ENCODE peak calls at places on chromosomes 2 and 18, in seven cellular contexts. B is spleen, M is tibial nerve, R is prostate gland, L is stomach, Q is gastrocnemius medialis, Y is adrenal gland. X is an unnamed sample.

GRCh38 chr18:63451774-63452173 is 25.0 kb upstream of the SERPINB5 start:
- DNase-seq in B (no peak), L (no peak), Q (no peak), M (no peak), Y (no peak), R (peak; percentile 53), X (no peak)

GRCh38 chr2:213991454-213992108 is 419.3 kb upstream of the VWC2L start:
- DNase-seq in B (no peak), R (no peak), Y (no peak), Q (no peak), L (no peak), M (no peak), X (no peak)

GRCh38 chr2:179265082-179265575 is 497 bp upstream of the SESTD1 start:
- DNase-seq in Q (no peak), M (no peak), Y (peak; percentile 16), R (no peak), L (no peak), B (no peak), X (no peak)

GRCh38 chr18:39841133-39842041 is 2113.6 kb upstream of the PIK3C3 start:
- DNase-seq in Y (peak; percentile 13), Q (no peak), B (peak; percentile 76), L (peak; percentile 27), R (peak; percentile 39), M (peak; percentile 5), X (peak; percentile 61)

GRCh38 chr18:3150688-3151087 is 69.1 kb downstream of the MYOM1 start:
- DNase-seq in M (no peak), Y (no peak), B (no peak), L (no peak), R (no peak), Q (no peak), X (no peak)

GRCh38 chr2:102033028-102033749 is 41.4 kb downstream of the IL1R2 start:
- DNase-seq in Y (peak; percentile 60), R (peak; percentile 87), L (peak; percentile 81), B (peak; percentile 79), Q (no peak), M (peak; percentile 60), X (peak; percentile 91)

GRCh38 chr2:157190151-157190550 is 67.4 kb upstream of the GALNT5 start:
- DNase-seq in M (no peak), B (no peak), L (no peak), R (no peak), Y (no peak), Q (no peak), X (no peak)

GRCh38 chr18:35939166-35939565 is 33.3 kb upstream of the RMP24 start:
- DNase-seq in M (no peak), Y (no peak), L (no peak), B (no peak), Q (no peak), R (no peak), X (no peak)

GRCh38 chr2:29317077-29317517 is 201.9 kb downstream of the CLIP4 start:
- DNase-seq in B (no peak), R (no peak), L (no peak), Y (peak; percentile 24), M (peak; percentile 23), Q (no peak), X (no peak)

GRCh38 chr2:63057249-63058148 is 6.9 kb downstream of the OTX1 start:
- DNase-seq in Q (no peak), R (no peak), M (no peak), B (no peak), Y (no peak), L (no peak), X (no peak)

GRCh38 chr18:33749831-33750230 is 171.8 kb downstream of the ASXL3 start:
- DNase-seq in B (no peak), Q (no peak), R (no peak), M (no peak), L (no peak), Y (no peak), X (no peak)

GRCh38 chr18:12391487-12392136 is 14.6 kb upstream of the AFG3L2 start:
- DNase-seq in Q (peak; percentile 34), L (peak; percentile 61), B (peak; percentile 32), M (peak; percentile 73), R (peak; percentile 57), Y (peak; percentile 77), X (peak; percentile 61)

GRCh38 chr2:28413152-28413895 is 20.7 kb downstream of the FOSL2 start:
- DNase-seq in Y (peak; percentile 66), R (no peak), M (no peak), B (peak; percentile 79), Q (no peak), L (no peak), X (no peak)

GRCh38 chr2:171480908-171481307 is 41.4 kb upstream of the CYBRD1 start:
- DNase-seq in Q (no peak), B (no peak), R (no peak), M (no peak), L (no peak), Y (no peak), X (no peak)

GRCh38 chr2:128375454-128375853 is 56.8 kb upstream of the HS6ST1 start:
- DNase-seq in B (peak; percentile 73), M (no peak), R (peak; percentile 82), Q (no peak), L (peak; percentile 25), Y (no peak), X (peak; percentile 3)

GRCh38 chr2:205868773-205869333 is 186.6 kb downstream of the NRP2 start:
- DNase-seq in Y (no peak), L (no peak), B (no peak), R (no peak), Q (no peak), M (no peak), X (no peak)

GRCh38 chr18:62288669-62289016 is 36.5 kb upstream of the TNFRSF11A start:
- DNase-seq in R (no peak), L (no peak), M (no peak), Y (no peak), Q (no peak), B (no peak), X (no peak)

GRCh38 chr18:26584745-26585144 is 36.4 kb upstream of the KCTD1 start:
- DNase-seq in Q (no peak), B (no peak), L (no peak), Y (no peak), M (no peak), R (no peak), X (no peak)

GRCh38 chr2:127619901-127620705 is 25.9 kb upstream of the GPR17 start:
- DNase-seq in Y (no peak), M (no peak), Q (no peak), L (peak; percentile 9), R (no peak), B (peak; percentile 73), X (no peak)

GRCh38 chr18:70380915-70381896 is 92.4 kb downstream of the SOCS6 start:
- DNase-seq in R (peak; percentile 36), Q (no peak), Y (no peak), M (no peak), L (no peak), B (no peak), X (no peak)

GRCh38 chr2:43748333-43748732 is 25.5 kb upstream of the DYNC2LI1 start:
- DNase-seq in M (no peak), B (no peak), L (no peak), Q (no peak), R (no peak), Y (no peak), X (no peak)

GRCh38 chr2:16218651-16219050 is 278.3 kb downstream of the MYCN start:
- DNase-seq in B (no peak), R (no peak), L (peak; percentile 67), Q (no peak), Y (peak; percentile 32), M (no peak), X (peak; percentile 57)

GRCh38 chr18:46787674-46788073 is 30.8 kb upstream of the ST8SIA5 start:
- DNase-seq in B (no peak), Q (no peak), M (no peak), L (no peak), Y (no peak), R (no peak), X (no peak)

GRCh38 chr2:223219872-223220621 is 168.1 kb downstream of the KCNE4 start:
- DNase-seq in Q (no peak), M (no peak), B (no peak), R (peak; percentile 23), L (no peak), Y (no peak), X (no peak)

GRCh38 chr2:111173338-111173737 is 52.6 kb downstream of the BCL2L11 start:
- DNase-seq in M (no peak), R (no peak), Y (no peak), B (no peak), L (no peak), Q (no peak), X (no peak)

GRCh38 chr2:168138369-168138768 is 109.0 kb downstream of the STK39 start:
- DNase-seq in B (no peak), Q (peak; percentile 10), R (peak; percentile 12), M (peak; percentile 37), Y (no peak), L (peak; percentile 44), X (no peak)

GRCh38 chr2:65081232-65081685 is 25.0 kb downstream of the CEP68 start:
- DNase-seq in B (no peak), Q (no peak), L (no peak), Y (peak; percentile 46), M (no peak), R (no peak), X (no peak)

DNA sequence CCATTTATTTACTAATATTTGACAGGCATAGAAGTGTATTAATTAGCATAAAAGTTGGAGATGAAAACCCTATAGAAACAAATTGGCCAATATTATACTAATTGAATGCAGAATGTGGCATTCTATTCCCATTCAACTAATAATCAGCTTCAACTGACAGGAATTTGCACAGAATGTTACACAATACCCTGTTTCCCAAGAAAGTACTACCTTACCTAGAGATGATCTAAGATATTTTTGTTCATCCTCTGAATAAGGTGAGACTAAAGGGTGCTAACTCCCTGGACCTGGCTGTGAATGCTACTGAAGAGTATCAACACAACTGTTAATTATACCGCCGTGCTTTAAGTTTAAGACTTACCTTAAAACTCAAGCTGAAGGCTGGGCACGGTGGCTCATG is 28.9 kb downstream of the CEP68 start:
- DNase-seq in R (no peak), B (no peak), M (no peak), Y (no peak), Q (no peak), L (no peak), X (no peak)
- H3K36me3 ChIP-seq in R (no peaks in the 10 kb centered on the region), B (peaks cover 57% of the 10 kb centered on the region), M (no peaks in the 10 kb centered on the region), Y (peaks cover 81% of the 10 kb centered on the region), Q (peaks cover 74% of the 10 kb centered on the region), L (peaks cover 85% of the 10 kb centered on the region), X (peaks cover 28% of the 10 kb centered on the region)

GRCh38 chr2:8836979-8837794 is at the start of gene KIDINS220:
- DNase-seq in M (peak; percentile 85), B (peak; percentile 95), L (peak; percentile 86), R (peak; percentile 88), Y (peak; percentile 84), Q (peak; percentile 78), X (peak; percentile 73)
- TF ChIP-seq POLR2A in M (no peak), B (peak; percentile 34), L (no peak), R (peak; percentile 92), Y (peak; percentile 45), Q (peak; percentile 85), X (no peak)

GRCh38 chr2:232829988-232830387 is 40.1 kb upstream of the SNORC start:
- DNase-seq in M (no peak), B (no peak), Q (no peak), L (no peak), R (no peak), Y (no peak), X (no peak)
- H3K36me3 ChIP-seq in M (peaks cover 12% of the 10 kb centered on the region), B (peaks cover 57% of the 10 kb centered on the region), Q (peaks cover 68% of the 10 kb centered on the region), L (peaks cover 75% of the 10 kb centered on the region), R (peaks cover 7% of the 10 kb centered on the region), Y (peaks cover 45% of the 10 kb centered on the region), X (peaks cover 47% of the 10 kb centered on the region)

DNA sequence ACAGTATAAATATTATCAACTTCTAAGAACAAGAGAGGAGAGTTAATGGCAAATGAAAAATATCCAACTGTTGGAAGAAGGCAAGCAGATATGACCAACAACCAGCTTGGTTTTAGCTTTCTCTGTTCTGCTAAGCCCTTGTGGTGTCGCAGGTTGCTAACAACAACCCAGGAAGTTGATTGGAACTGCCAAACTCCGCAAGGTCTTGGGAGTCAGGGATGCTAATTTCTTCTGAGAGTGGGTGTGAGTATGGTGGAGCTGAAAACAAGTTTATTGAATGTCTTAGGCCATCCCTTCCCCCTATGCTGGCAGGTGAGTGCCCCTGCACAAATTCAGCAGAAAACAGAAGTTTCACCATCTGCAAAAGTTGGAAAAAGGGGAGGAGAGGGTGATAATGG is 17.5 kb downstream of the BZW1 start:
- DNase-seq in Q (no peak), M (no peak), R (no peak), Y (no peak), L (no peak), B (no peak), X (no peak)
- TF ChIP-seq POLR2A in Q (no peak), M (no peak), R (no peak), Y (no peak), L (no peak), B (no peak), X (no peak)

X was measured in thyroid gland.